ENCODE peak calls at places on chromosomes 1 and 21, in seven cellular contexts. One of them, this sample, is unnamed.

GRCh38 chr1:179599623-179600249 is 8.1 kb downstream of the TDRD5 start:
- DNase-seq in K562: peak; percentile 26
- DNase-seq in GM12892: no peak
- DNase-seq in HepG2: peak; percentile 48
- DNase-seq in H1: no peak
- DNase-seq in SK-N-SH: no peak
- DNase-seq in GM12878: no peak
- DNase-seq in this sample: no peak

GRCh38 chr21:42198949-42199348 is 20.0 kb upstream of the ABCG1 start:
- DNase-seq in GM12878: no peak
- DNase-seq in K562: no peak
- DNase-seq in SK-N-SH: no peak
- DNase-seq in HepG2: no peak
- DNase-seq in GM12892: no peak
- DNase-seq in H1: no peak
- DNase-seq in this sample: no peak

GRCh38 chr1:51168946-51169345 is 66.9 kb downstream of the C1orf185 start:
- DNase-seq in HepG2: no peak
- DNase-seq in GM12892: no peak
- DNase-seq in H1: no peak
- DNase-seq in GM12878: no peak
- DNase-seq in K562: no peak
- DNase-seq in SK-N-SH: no peak
- DNase-seq in this sample: no peak

GRCh38 chr1:17632541-17633193 is 93.2 kb downstream of the ARHGEF10L start:
- DNase-seq in H1: no peak
- DNase-seq in GM12892: no peak
- DNase-seq in SK-N-SH: no peak
- DNase-seq in K562: no peak
- DNase-seq in HepG2: no peak
- DNase-seq in GM12878: no peak
- DNase-seq in this sample: no peak

GRCh38 chr1:211741799-211742198 is 66.4 kb upstream of the NEK2 start:
- DNase-seq in HepG2: no peak
- DNase-seq in GM12878: no peak
- DNase-seq in GM12892: no peak
- DNase-seq in K562: no peak
- DNase-seq in SK-N-SH: no peak
- DNase-seq in H1: no peak
- DNase-seq in this sample: no peak

GRCh38 chr1:77509051-77509492 is 173.4 kb downstream of the ZZZ3 start:
- DNase-seq in K562: no peak
- DNase-seq in GM12878: no peak
- DNase-seq in H1: no peak
- DNase-seq in GM12892: no peak
- DNase-seq in SK-N-SH: no peak
- DNase-seq in HepG2: no peak
- DNase-seq in this sample: no peak

GRCh38 chr1:215720121-215720520 is 153.0 kb downstream of the KCTD3 start:
- DNase-seq in GM12892: no peak
- DNase-seq in K562: no peak
- DNase-seq in HepG2: no peak
- DNase-seq in SK-N-SH: no peak
- DNase-seq in GM12878: no peak
- DNase-seq in H1: no peak
- DNase-seq in this sample: no peak

GRCh38 chr1:65812065-65812464 is 19.4 kb downstream of the PDE4B start:
- DNase-seq in H1: no peak
- DNase-seq in GM12878: peak; percentile 96
- DNase-seq in HepG2: no peak
- DNase-seq in K562: no peak
- DNase-seq in GM12892: no peak
- DNase-seq in SK-N-SH: no peak
- DNase-seq in this sample: peak; percentile 35

GRCh38 chr21:31668651-31669491 is 9.4 kb downstream of the SOD1 start:
- DNase-seq in SK-N-SH: no peak
- DNase-seq in K562: no peak
- DNase-seq in GM12892: no peak
- DNase-seq in H1: no peak
- DNase-seq in GM12878: no peak
- DNase-seq in HepG2: no peak
- DNase-seq in this sample: no peak

GRCh38 chr1:106924360-106924759 is 132.1 kb upstream of the PRMT6 start:
- DNase-seq in SK-N-SH: no peak
- DNase-seq in H1: peak; percentile 48
- DNase-seq in GM12878: no peak
- DNase-seq in GM12892: no peak
- DNase-seq in K562: no peak
- DNase-seq in HepG2: no peak
- DNase-seq in this sample: no peak

GRCh38 chr1:20348326-20348910 is 57.7 kb downstream of the VWA5B1 start:
- DNase-seq in HepG2: no peak
- DNase-seq in H1: no peak
- DNase-seq in GM12892: no peak
- DNase-seq in GM12878: no peak
- DNase-seq in SK-N-SH: no peak
- DNase-seq in K562: no peak
- DNase-seq in this sample: no peak

GRCh38 chr1:15952317-15953258 is 23.3 kb downstream of the ZBTB17 start:
- DNase-seq in GM12892: no peak
- DNase-seq in K562: peak; percentile 78
- DNase-seq in GM12878: no peak
- DNase-seq in H1: no peak
- DNase-seq in SK-N-SH: no peak
- DNase-seq in HepG2: no peak
- DNase-seq in this sample: no peak

GRCh38 chr1:2198571-2198970 is 4.0 kb upstream of the FAAP20 start:
- DNase-seq in GM12878: no peak
- DNase-seq in SK-N-SH: no peak
- DNase-seq in H1: no peak
- DNase-seq in HepG2: no peak
- DNase-seq in K562: no peak
- DNase-seq in GM12892: no peak
- DNase-seq in this sample: no peak

GRCh38 chr1:59767119-59767518 is 47.6 kb upstream of the HOOK1 start:
- DNase-seq in GM12878: no peak
- DNase-seq in HepG2: peak; percentile 12
- DNase-seq in SK-N-SH: no peak
- DNase-seq in K562: no peak
- DNase-seq in H1: no peak
- DNase-seq in GM12892: no peak
- DNase-seq in this sample: no peak

GRCh38 chr1:113226118-113226517 is 153.1 kb downstream of the LRIG2 start:
- DNase-seq in GM12892: peak; percentile 20
- DNase-seq in K562: no peak
- DNase-seq in GM12878: peak; percentile 27
- DNase-seq in H1: no peak
- DNase-seq in HepG2: no peak
- DNase-seq in SK-N-SH: no peak
- DNase-seq in this sample: no peak

GRCh38 chr1:43402055-43402865 is 12.6 kb downstream of the SZT2 start:
- DNase-seq in GM12892: no peak
- DNase-seq in HepG2: no peak
- DNase-seq in K562: no peak
- DNase-seq in SK-N-SH: peak; percentile 46
- DNase-seq in H1: no peak
- DNase-seq in GM12878: no peak
- DNase-seq in this sample: no peak

GRCh38 chr1:234962340-234962989 is 166.2 kb downstream of the TOMM20 start:
- DNase-seq in HepG2: peak; percentile 67
- DNase-seq in K562: peak; percentile 48
- DNase-seq in H1: no peak
- DNase-seq in GM12878: peak; percentile 91
- DNase-seq in SK-N-SH: peak; percentile 50
- DNase-seq in GM12892: no peak
- DNase-seq in this sample: no peak

GRCh38 chr1:158931055-158931737 is at the start of gene PYHIN1:
- DNase-seq in H1: no peak
- DNase-seq in SK-N-SH: no peak
- DNase-seq in GM12892: no peak
- DNase-seq in HepG2: no peak
- DNase-seq in K562: no peak
- DNase-seq in GM12878: no peak
- DNase-seq in this sample: no peak

GRCh38 chr1:115340879-115341278 is 2.8 kb upstream of the NGF start:
- DNase-seq in GM12878: no peak
- DNase-seq in K562: no peak
- DNase-seq in H1: no peak
- DNase-seq in GM12892: no peak
- DNase-seq in HepG2: no peak
- DNase-seq in SK-N-SH: no peak
- DNase-seq in this sample: no peak
- TF ChIP-seq TAF1 in GM12878: no peak
- TF ChIP-seq TAF1 in K562: no peak
- TF ChIP-seq TAF1 in H1: no peak
- TF ChIP-seq TAF1 in GM12892: no peak
- TF ChIP-seq TAF1 in HepG2: no peak
- TF ChIP-seq TAF1 in SK-N-SH: no peak
- TF ChIP-seq TAF1 in this sample: no peak

GRCh38 chr1:11461738-11462137 is 17.2 kb upstream of the DISP3 start:
- DNase-seq in HepG2: no peak
- DNase-seq in H1: no peak
- DNase-seq in SK-N-SH: no peak
- DNase-seq in GM12878: no peak
- DNase-seq in K562: no peak
- DNase-seq in GM12892: no peak
- DNase-seq in this sample: no peak

GRCh38 chr1:11462224-11462923 is 16.6 kb upstream of the DISP3 start:
- DNase-seq in H1: no peak
- DNase-seq in SK-N-SH: no peak
- DNase-seq in K562: no peak
- DNase-seq in GM12878: no peak
- DNase-seq in HepG2: no peak
- DNase-seq in GM12892: no peak
- DNase-seq in this sample: no peak

GRCh38 chr1:11456970-11457369 is 22.0 kb upstream of the DISP3 start:
- DNase-seq in GM12892: no peak
- DNase-seq in HepG2: no peak
- DNase-seq in SK-N-SH: no peak
- DNase-seq in K562: no peak
- DNase-seq in H1: no peak
- DNase-seq in GM12878: no peak
- DNase-seq in this sample: no peak

GRCh38 chr1:11455925-11456580 is 22.9 kb upstream of the DISP3 start:
- DNase-seq in SK-N-SH: no peak
- DNase-seq in GM12892: no peak
- DNase-seq in H1: no peak
- DNase-seq in GM12878: no peak
- DNase-seq in K562: no peak
- DNase-seq in HepG2: no peak
- DNase-seq in this sample: no peak

DNA sequence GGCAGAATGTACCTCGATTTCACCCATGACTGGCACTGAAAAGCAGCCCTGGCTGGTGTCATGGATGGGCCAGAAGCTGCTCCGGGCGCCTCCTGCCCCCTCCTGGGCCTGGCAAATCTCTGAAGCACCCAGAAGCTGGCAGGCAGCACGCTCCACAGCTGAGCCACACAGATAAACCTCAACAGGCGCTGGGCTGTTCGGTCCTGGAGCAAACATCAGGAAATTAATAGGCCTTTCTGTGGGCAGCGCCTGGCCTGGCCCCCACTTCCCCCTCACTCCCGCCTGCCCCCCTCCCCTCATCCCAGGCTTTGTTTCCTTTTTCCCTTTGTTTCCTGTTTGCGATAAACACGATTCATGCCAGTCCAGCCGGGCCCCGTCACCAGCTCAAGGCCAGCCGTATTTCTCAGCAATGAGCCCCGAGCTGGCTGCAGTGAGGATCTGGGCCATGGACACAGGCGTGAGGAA is 20.1 kb upstream of the DISP3 start:
- DNase-seq in SK-N-SH: peak; percentile 90
- DNase-seq in GM12878: no peak
- DNase-seq in K562: no peak
- DNase-seq in HepG2: no peak
- DNase-seq in H1: no peak
- DNase-seq in GM12892: no peak
- DNase-seq in this sample: no peak
- TF ChIP-seq TAF1 in SK-N-SH: no peak
- TF ChIP-seq TAF1 in GM12878: no peak
- TF ChIP-seq TAF1 in K562: no peak
- TF ChIP-seq TAF1 in HepG2: no peak
- TF ChIP-seq TAF1 in H1: no peak
- TF ChIP-seq TAF1 in GM12892: no peak
- TF ChIP-seq TAF1 in this sample: no peak

GRCh38 chr1:219326843-219327242 is 153.2 kb downstream of the LYPLAL1 start:
- DNase-seq in GM12878: no peak
- DNase-seq in HepG2: no peak
- DNase-seq in SK-N-SH: no peak
- DNase-seq in GM12892: no peak
- DNase-seq in K562: no peak
- DNase-seq in H1: no peak
- DNase-seq in this sample: no peak

GRCh38 chr1:219330669-219331068 is 157.0 kb downstream of the LYPLAL1 start:
- DNase-seq in GM12878: no peak
- DNase-seq in HepG2: peak; percentile 65
- DNase-seq in SK-N-SH: no peak
- DNase-seq in GM12892: no peak
- DNase-seq in H1: no peak
- DNase-seq in K562: no peak
- DNase-seq in this sample: no peak

GRCh38 chr1:219331424-219331823 is 157.7 kb downstream of the LYPLAL1 start:
- DNase-seq in HepG2: peak; percentile 53
- DNase-seq in H1: no peak
- DNase-seq in SK-N-SH: no peak
- DNase-seq in GM12878: no peak
- DNase-seq in K562: no peak
- DNase-seq in GM12892: no peak
- DNase-seq in this sample: no peak

GRCh38 chr1:219333626-219334025 is 159.9 kb downstream of the LYPLAL1 start:
- DNase-seq in H1: no peak
- DNase-seq in GM12892: no peak
- DNase-seq in HepG2: no peak
- DNase-seq in K562: no peak
- DNase-seq in SK-N-SH: no peak
- DNase-seq in GM12878: no peak
- DNase-seq in this sample: no peak

DNA sequence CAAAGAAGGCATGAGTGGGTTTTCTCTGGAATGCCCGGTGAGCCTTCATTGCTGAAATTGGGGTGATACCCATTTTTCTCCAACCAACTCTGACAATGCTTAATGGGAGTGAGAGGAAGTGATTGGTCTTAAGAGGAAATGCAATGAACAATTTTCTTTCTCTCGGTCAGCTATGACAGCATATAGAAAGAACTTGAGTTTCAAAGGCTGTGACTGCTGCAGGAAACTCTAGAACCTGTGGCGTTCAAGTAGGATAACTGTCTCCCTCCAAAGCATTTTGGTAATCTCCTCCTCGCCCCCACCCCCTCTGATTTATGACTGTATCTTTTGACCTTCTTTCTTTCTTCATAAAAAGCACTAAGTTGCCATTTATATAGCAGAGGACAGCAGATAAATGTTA is 155.9 kb downstream of the LYPLAL1 start:
- DNase-seq in SK-N-SH: no peak
- DNase-seq in HepG2: no peak
- DNase-seq in GM12878: no peak
- DNase-seq in K562: no peak
- DNase-seq in GM12892: no peak
- DNase-seq in H1: no peak
- DNase-seq in this sample: no peak
- TF ChIP-seq TAF1 in SK-N-SH: no peak
- TF ChIP-seq TAF1 in HepG2: no peak
- TF ChIP-seq TAF1 in GM12878: no peak
- TF ChIP-seq TAF1 in K562: no peak
- TF ChIP-seq TAF1 in GM12892: no peak
- TF ChIP-seq TAF1 in H1: no peak
- TF ChIP-seq TAF1 in this sample: no peak

GRCh38 chr1:64182207-64182606 is 21.2 kb upstream of the UBE2U start:
- DNase-seq in GM12892: no peak
- DNase-seq in K562: no peak
- DNase-seq in HepG2: no peak
- DNase-seq in H1: no peak
- DNase-seq in SK-N-SH: no peak
- DNase-seq in GM12878: no peak
- DNase-seq in this sample: no peak
- TF ChIP-seq TAF1 in GM12892: no peak
- TF ChIP-seq TAF1 in K562: no peak
- TF ChIP-seq TAF1 in HepG2: no peak
- TF ChIP-seq TAF1 in H1: no peak
- TF ChIP-seq TAF1 in SK-N-SH: no peak
- TF ChIP-seq TAF1 in GM12878: no peak
- TF ChIP-seq TAF1 in this sample: no peak